ENCODE peak calls at places on chromosomes 5 and 9, in eight cellular contexts. One of them, this sample, is unnamed.
A peak's percentile ranks its signal among the peaks of the same experiment; 100 is the strongest.

GRCh38 chr9:114033397-114034103 is 44.5 kb downstream of the AMBP start:
- DNase-seq in HTR-8/SVneo: peak; percentile 18
- DNase-seq in frontal cortex: peak; percentile 50
- DNase-seq in non-pigmented ciliary epithelial cell: no peak
- DNase-seq in pancreas: peak; percentile 64
- DNase-seq in Calu3: peak; percentile 20
- DNase-seq in heart left ventricle: peak; percentile 39
- DNase-seq in NCI-H1105 treated with DMSO at 0.1 percent for 48 hours: no peak
- DNase-seq in this sample: peak; percentile 36

GRCh38 chr5:158754018-158754514 is 345.6 kb downstream of the EBF1 start:
- DNase-seq in HTR-8/SVneo: no peak
- DNase-seq in frontal cortex: no peak
- DNase-seq in non-pigmented ciliary epithelial cell: no peak
- DNase-seq in pancreas: no peak
- DNase-seq in Calu3: no peak
- DNase-seq in heart left ventricle: no peak
- DNase-seq in NCI-H1105 treated with DMSO at 0.1 percent for 48 hours: no peak
- DNase-seq in this sample: no peak

GRCh38 chr5:127785098-127785927 is 82.1 kb downstream of the CCDC192 start:
- DNase-seq in HTR-8/SVneo: no peak
- DNase-seq in frontal cortex: no peak
- DNase-seq in non-pigmented ciliary epithelial cell: peak; percentile 88
- DNase-seq in pancreas: no peak
- DNase-seq in Calu3: peak; percentile 17
- DNase-seq in heart left ventricle: no peak
- DNase-seq in NCI-H1105 treated with DMSO at 0.1 percent for 48 hours: no peak
- DNase-seq in this sample: peak; percentile 38

GRCh38 chr9:132894343-132894742 is 15.6 kb downstream of the SPACA9 start:
- DNase-seq in HTR-8/SVneo: no peak
- DNase-seq in frontal cortex: no peak
- DNase-seq in non-pigmented ciliary epithelial cell: no peak
- DNase-seq in pancreas: no peak
- DNase-seq in Calu3: no peak
- DNase-seq in heart left ventricle: no peak
- DNase-seq in NCI-H1105 treated with DMSO at 0.1 percent for 48 hours: no peak
- DNase-seq in this sample: peak; percentile 88

GRCh38 chr5:92613546-92613945 is 967.5 kb downstream of the NR2F1-AS1 start:
- DNase-seq in HTR-8/SVneo: no peak
- DNase-seq in frontal cortex: no peak
- DNase-seq in non-pigmented ciliary epithelial cell: peak; percentile 42
- DNase-seq in pancreas: no peak
- DNase-seq in Calu3: no peak
- DNase-seq in heart left ventricle: no peak
- DNase-seq in NCI-H1105 treated with DMSO at 0.1 percent for 48 hours: no peak
- DNase-seq in this sample: no peak

GRCh38 chr9:78393932-78394331 is 97.0 kb downstream of the PSAT1 start:
- DNase-seq in HTR-8/SVneo: no peak
- DNase-seq in frontal cortex: no peak
- DNase-seq in non-pigmented ciliary epithelial cell: no peak
- DNase-seq in pancreas: no peak
- DNase-seq in Calu3: no peak
- DNase-seq in heart left ventricle: no peak
- DNase-seq in NCI-H1105 treated with DMSO at 0.1 percent for 48 hours: no peak
- DNase-seq in this sample: no peak

GRCh38 chr5:34517249-34517648 is 138.9 kb upstream of the RAI14 start:
- DNase-seq in HTR-8/SVneo: no peak
- DNase-seq in frontal cortex: no peak
- DNase-seq in non-pigmented ciliary epithelial cell: no peak
- DNase-seq in pancreas: no peak
- DNase-seq in Calu3: no peak
- DNase-seq in heart left ventricle: no peak
- DNase-seq in NCI-H1105 treated with DMSO at 0.1 percent for 48 hours: no peak
- DNase-seq in this sample: no peak

GRCh38 chr9:121720992-121721350 is 69.5 kb downstream of the DAB2IP start:
- DNase-seq in HTR-8/SVneo: no peak
- DNase-seq in frontal cortex: no peak
- DNase-seq in non-pigmented ciliary epithelial cell: no peak
- DNase-seq in pancreas: no peak
- DNase-seq in Calu3: no peak
- DNase-seq in heart left ventricle: no peak
- DNase-seq in NCI-H1105 treated with DMSO at 0.1 percent for 48 hours: no peak
- DNase-seq in this sample: no peak

GRCh38 chr5:11172484-11172883 is 411.4 kb upstream of the DAP start:
- DNase-seq in HTR-8/SVneo: no peak
- DNase-seq in frontal cortex: no peak
- DNase-seq in non-pigmented ciliary epithelial cell: no peak
- DNase-seq in pancreas: no peak
- DNase-seq in Calu3: no peak
- DNase-seq in heart left ventricle: no peak
- DNase-seq in NCI-H1105 treated with DMSO at 0.1 percent for 48 hours: no peak
- DNase-seq in this sample: no peak

GRCh38 chr5:52811067-52811749 is 23.5 kb downstream of the ITGA1 start:
- DNase-seq in HTR-8/SVneo: no peak
- DNase-seq in frontal cortex: no peak
- DNase-seq in non-pigmented ciliary epithelial cell: no peak
- DNase-seq in pancreas: no peak
- DNase-seq in Calu3: peak; percentile 45
- DNase-seq in heart left ventricle: no peak
- DNase-seq in NCI-H1105 treated with DMSO at 0.1 percent for 48 hours: no peak
- DNase-seq in this sample: no peak

GRCh38 chr5:88727705-88728313 is 155.2 kb downstream of the MEF2C start:
- DNase-seq in HTR-8/SVneo: no peak
- DNase-seq in frontal cortex: no peak
- DNase-seq in non-pigmented ciliary epithelial cell: no peak
- DNase-seq in pancreas: no peak
- DNase-seq in Calu3: no peak
- DNase-seq in heart left ventricle: no peak
- DNase-seq in NCI-H1105 treated with DMSO at 0.1 percent for 48 hours: peak; percentile 31
- DNase-seq in this sample: peak; percentile 8

GRCh38 chr5:141516648-141517025 is 27.8 kb downstream of the PCDHGC5 start:
- DNase-seq in HTR-8/SVneo: no peak
- DNase-seq in frontal cortex: no peak
- DNase-seq in non-pigmented ciliary epithelial cell: no peak
- DNase-seq in pancreas: no peak
- DNase-seq in Calu3: no peak
- DNase-seq in heart left ventricle: no peak
- DNase-seq in NCI-H1105 treated with DMSO at 0.1 percent for 48 hours: no peak
- DNase-seq in this sample: no peak

GRCh38 chr9:136700309-136700708 is 12.1 kb upstream of the DIPK1B start:
- DNase-seq in HTR-8/SVneo: no peak
- DNase-seq in frontal cortex: no peak
- DNase-seq in non-pigmented ciliary epithelial cell: no peak
- DNase-seq in pancreas: no peak
- DNase-seq in Calu3: no peak
- DNase-seq in heart left ventricle: no peak
- DNase-seq in NCI-H1105 treated with DMSO at 0.1 percent for 48 hours: no peak
- DNase-seq in this sample: no peak

GRCh38 chr5:18264126-18264882 is 630.0 kb downstream of the TAF11L14 start:
- DNase-seq in HTR-8/SVneo: no peak
- DNase-seq in frontal cortex: no peak
- DNase-seq in non-pigmented ciliary epithelial cell: no peak
- DNase-seq in pancreas: no peak
- DNase-seq in Calu3: no peak
- DNase-seq in heart left ventricle: no peak
- DNase-seq in NCI-H1105 treated with DMSO at 0.1 percent for 48 hours: no peak
- DNase-seq in this sample: no peak

GRCh38 chr9:28270156-28270555 is 696.9 kb upstream of the C9orf72 start:
- DNase-seq in HTR-8/SVneo: no peak
- DNase-seq in frontal cortex: no peak
- DNase-seq in non-pigmented ciliary epithelial cell: no peak
- DNase-seq in pancreas: no peak
- DNase-seq in Calu3: no peak
- DNase-seq in heart left ventricle: no peak
- DNase-seq in NCI-H1105 treated with DMSO at 0.1 percent for 48 hours: no peak
- DNase-seq in this sample: no peak

GRCh38 chr5:68749648-68750047 is 344.2 kb upstream of the SLC30A5 start:
- DNase-seq in HTR-8/SVneo: no peak
- DNase-seq in frontal cortex: no peak
- DNase-seq in non-pigmented ciliary epithelial cell: no peak
- DNase-seq in pancreas: no peak
- DNase-seq in Calu3: no peak
- DNase-seq in heart left ventricle: no peak
- DNase-seq in NCI-H1105 treated with DMSO at 0.1 percent for 48 hours: no peak
- DNase-seq in this sample: no peak

GRCh38 chr5:166505546-166505945 is 1785.9 kb upstream of the WWC1 start:
- DNase-seq in HTR-8/SVneo: no peak
- DNase-seq in frontal cortex: no peak
- DNase-seq in non-pigmented ciliary epithelial cell: no peak
- DNase-seq in pancreas: no peak
- DNase-seq in Calu3: no peak
- DNase-seq in heart left ventricle: no peak
- DNase-seq in NCI-H1105 treated with DMSO at 0.1 percent for 48 hours: peak; percentile 58
- DNase-seq in this sample: no peak

GRCh38 chr5:176772271-176773210 is 37.8 kb upstream of the UNC5A start:
- DNase-seq in HTR-8/SVneo: no peak
- DNase-seq in frontal cortex: no peak
- DNase-seq in non-pigmented ciliary epithelial cell: no peak
- DNase-seq in pancreas: no peak
- DNase-seq in Calu3: no peak
- DNase-seq in heart left ventricle: no peak
- DNase-seq in NCI-H1105 treated with DMSO at 0.1 percent for 48 hours: no peak
- DNase-seq in this sample: no peak

GRCh38 chr9:3329361-3329760 is 196.4 kb downstream of the RFX3 start:
- DNase-seq in HTR-8/SVneo: no peak
- DNase-seq in frontal cortex: no peak
- DNase-seq in non-pigmented ciliary epithelial cell: no peak
- DNase-seq in pancreas: no peak
- DNase-seq in Calu3: no peak
- DNase-seq in heart left ventricle: no peak
- DNase-seq in NCI-H1105 treated with DMSO at 0.1 percent for 48 hours: no peak
- DNase-seq in this sample: peak; percentile 9

GRCh38 chr9:133256057-133256461 is 18.9 kb downstream of the ABO start:
- DNase-seq in HTR-8/SVneo: no peak
- DNase-seq in frontal cortex: no peak
- DNase-seq in non-pigmented ciliary epithelial cell: no peak
- DNase-seq in pancreas: no peak
- DNase-seq in Calu3: no peak
- DNase-seq in heart left ventricle: no peak
- DNase-seq in NCI-H1105 treated with DMSO at 0.1 percent for 48 hours: no peak
- DNase-seq in this sample: no peak

GRCh38 chr9:1870915-1871314 is 144.2 kb upstream of the SMARCA2 start:
- DNase-seq in HTR-8/SVneo: no peak
- DNase-seq in frontal cortex: no peak
- DNase-seq in non-pigmented ciliary epithelial cell: no peak
- DNase-seq in pancreas: no peak
- DNase-seq in Calu3: no peak
- DNase-seq in heart left ventricle: no peak
- DNase-seq in NCI-H1105 treated with DMSO at 0.1 percent for 48 hours: peak; percentile 68
- DNase-seq in this sample: no peak

GRCh38 chr5:132298305-132298704 is 4.1 kb downstream of the SLC22A4 start:
- DNase-seq in HTR-8/SVneo: no peak
- DNase-seq in frontal cortex: no peak
- DNase-seq in non-pigmented ciliary epithelial cell: no peak
- DNase-seq in pancreas: no peak
- DNase-seq in Calu3: no peak
- DNase-seq in heart left ventricle: no peak
- DNase-seq in NCI-H1105 treated with DMSO at 0.1 percent for 48 hours: no peak
- DNase-seq in this sample: no peak

GRCh38 chr5:136006767-136007251 is 22.0 kb upstream of the TGFBI start:
- DNase-seq in HTR-8/SVneo: no peak
- DNase-seq in frontal cortex: no peak
- DNase-seq in non-pigmented ciliary epithelial cell: no peak
- DNase-seq in pancreas: no peak
- DNase-seq in Calu3: no peak
- DNase-seq in heart left ventricle: no peak
- DNase-seq in NCI-H1105 treated with DMSO at 0.1 percent for 48 hours: no peak
- DNase-seq in this sample: peak; percentile 95

GRCh38 chr9:37976714-37977477 is 73.0 kb upstream of the SLC25A51 start:
- DNase-seq in HTR-8/SVneo: no peak
- DNase-seq in frontal cortex: no peak
- DNase-seq in non-pigmented ciliary epithelial cell: peak; percentile 83
- DNase-seq in pancreas: peak; percentile 54
- DNase-seq in Calu3: no peak
- DNase-seq in heart left ventricle: no peak
- DNase-seq in NCI-H1105 treated with DMSO at 0.1 percent for 48 hours: no peak
- DNase-seq in this sample: peak; percentile 46

GRCh38 chr9:91577540-91577939 is 153.9 kb upstream of the NFIL3 start:
- DNase-seq in HTR-8/SVneo: no peak
- DNase-seq in frontal cortex: no peak
- DNase-seq in non-pigmented ciliary epithelial cell: no peak
- DNase-seq in pancreas: no peak
- DNase-seq in Calu3: no peak
- DNase-seq in heart left ventricle: no peak
- DNase-seq in NCI-H1105 treated with DMSO at 0.1 percent for 48 hours: no peak
- DNase-seq in this sample: no peak

GRCh38 chr9:137456061-137456863 is 2.9 kb downstream of the NSMF start:
- DNase-seq in HTR-8/SVneo: no peak
- DNase-seq in frontal cortex: no peak
- DNase-seq in non-pigmented ciliary epithelial cell: no peak
- DNase-seq in pancreas: peak; percentile 36
- DNase-seq in Calu3: no peak
- DNase-seq in heart left ventricle: peak; percentile 4
- DNase-seq in NCI-H1105 treated with DMSO at 0.1 percent for 48 hours: no peak
- DNase-seq in this sample: no peak

GRCh38 chr5:138439537-138440225 is 824 bp downstream of the REEP2 start:
- DNase-seq in HTR-8/SVneo: peak; percentile 41
- DNase-seq in frontal cortex: no peak
- DNase-seq in non-pigmented ciliary epithelial cell: no peak
- DNase-seq in pancreas: peak; percentile 41
- DNase-seq in Calu3: no peak
- DNase-seq in heart left ventricle: no peak
- DNase-seq in NCI-H1105 treated with DMSO at 0.1 percent for 48 hours: no peak
- DNase-seq in this sample: no peak

GRCh38 chr5:85476617-85477016 is 1091.9 kb upstream of the EDIL3 start:
- DNase-seq in HTR-8/SVneo: no peak
- DNase-seq in frontal cortex: no peak
- DNase-seq in non-pigmented ciliary epithelial cell: no peak
- DNase-seq in pancreas: no peak
- DNase-seq in Calu3: no peak
- DNase-seq in heart left ventricle: no peak
- DNase-seq in NCI-H1105 treated with DMSO at 0.1 percent for 48 hours: no peak
- DNase-seq in this sample: no peak

GRCh38 chr5:56696900-56697299 is 118.4 kb upstream of the MAP3K1 start:
- DNase-seq in HTR-8/SVneo: no peak
- DNase-seq in frontal cortex: no peak
- DNase-seq in non-pigmented ciliary epithelial cell: no peak
- DNase-seq in pancreas: no peak
- DNase-seq in Calu3: no peak
- DNase-seq in heart left ventricle: peak; percentile 30
- DNase-seq in NCI-H1105 treated with DMSO at 0.1 percent for 48 hours: no peak
- DNase-seq in this sample: no peak

GRCh38 chr9:125119643-125120286 is 23.6 kb downstream of the SCAI start:
- DNase-seq in HTR-8/SVneo: no peak
- DNase-seq in frontal cortex: no peak
- DNase-seq in non-pigmented ciliary epithelial cell: no peak
- DNase-seq in pancreas: no peak
- DNase-seq in Calu3: no peak
- DNase-seq in heart left ventricle: no peak
- DNase-seq in NCI-H1105 treated with DMSO at 0.1 percent for 48 hours: no peak
- DNase-seq in this sample: no peak

This sample was measured in RWPE1.